ENCODE peak calls at places on chromosomes 12 and 14, in nine cellular contexts. One of them, this sample, is unnamed.

GRCh38 chr14:21913759-21914158 is 240.1 kb upstream of the OR4E1 start:
- DNase-seq in left ventricle myocardium inferior: no peak
- DNase-seq in ecto neural progenitor cell: peak; percentile 72
- DNase-seq in brain microvascular endothelial cell: peak; percentile 86
- DNase-seq in neural crest cell: peak; percentile 71
- DNase-seq in cardiac muscle cell: peak; percentile 84
- DNase-seq in EL: peak; percentile 59
- DNase-seq in NCI-H2081: peak; percentile 10
- DNase-seq in foreskin fibroblast: peak; percentile 1
- DNase-seq in this sample: peak; percentile 36

GRCh38 chr12:50620975-50621360 is 116.2 kb downstream of the DIP2B start:
- DNase-seq in NCI-H2081: no peak
- DNase-seq in neural crest cell: no peak
- DNase-seq in brain microvascular endothelial cell: no peak
- DNase-seq in left ventricle myocardium inferior: no peak
- DNase-seq in cardiac muscle cell: no peak
- DNase-seq in ecto neural progenitor cell: no peak
- DNase-seq in EL: no peak
- DNase-seq in foreskin fibroblast: no peak
- DNase-seq in this sample: no peak

GRCh38 chr14:56594428-56594827 is 14.8 kb downstream of the TMEM260 start:
- DNase-seq in neural crest cell: no peak
- DNase-seq in ecto neural progenitor cell: no peak
- DNase-seq in brain microvascular endothelial cell: no peak
- DNase-seq in EL: no peak
- DNase-seq in left ventricle myocardium inferior: no peak
- DNase-seq in foreskin fibroblast: no peak
- DNase-seq in cardiac muscle cell: no peak
- DNase-seq in NCI-H2081: no peak
- DNase-seq in this sample: no peak

GRCh38 chr14:60744566-60744965 is 10.0 kb downstream of the MNAT1 start:
- DNase-seq in EL: no peak
- DNase-seq in foreskin fibroblast: no peak
- DNase-seq in ecto neural progenitor cell: no peak
- DNase-seq in neural crest cell: no peak
- DNase-seq in NCI-H2081: no peak
- DNase-seq in left ventricle myocardium inferior: no peak
- DNase-seq in cardiac muscle cell: no peak
- DNase-seq in brain microvascular endothelial cell: no peak
- DNase-seq in this sample: no peak

GRCh38 chr14:51917186-51917585 is 56.8 kb downstream of the GNG2 start:
- DNase-seq in neural crest cell: no peak
- DNase-seq in ecto neural progenitor cell: no peak
- DNase-seq in NCI-H2081: no peak
- DNase-seq in cardiac muscle cell: no peak
- DNase-seq in brain microvascular endothelial cell: no peak
- DNase-seq in EL: no peak
- DNase-seq in left ventricle myocardium inferior: peak; percentile 25
- DNase-seq in foreskin fibroblast: no peak
- DNase-seq in this sample: no peak

GRCh38 chr14:81565441-81566290 is 32.0 kb upstream of the SEL1L start:
- DNase-seq in left ventricle myocardium inferior: no peak
- DNase-seq in EL: peak; percentile 16
- DNase-seq in brain microvascular endothelial cell: peak; percentile 5
- DNase-seq in neural crest cell: peak; percentile 36
- DNase-seq in NCI-H2081: no peak
- DNase-seq in foreskin fibroblast: peak; percentile 6
- DNase-seq in cardiac muscle cell: peak; percentile 50
- DNase-seq in ecto neural progenitor cell: no peak
- DNase-seq in this sample: peak; percentile 16

GRCh38 chr14:36771256-36771655 is 109.6 kb downstream of the PAX9 start:
- DNase-seq in EL: no peak
- DNase-seq in ecto neural progenitor cell: no peak
- DNase-seq in brain microvascular endothelial cell: no peak
- DNase-seq in cardiac muscle cell: no peak
- DNase-seq in NCI-H2081: no peak
- DNase-seq in foreskin fibroblast: no peak
- DNase-seq in neural crest cell: no peak
- DNase-seq in left ventricle myocardium inferior: no peak
- DNase-seq in this sample: no peak

GRCh38 chr14:72700338-72701231 is 193.3 kb downstream of the DPF3 start:
- DNase-seq in cardiac muscle cell: no peak
- DNase-seq in EL: no peak
- DNase-seq in ecto neural progenitor cell: no peak
- DNase-seq in neural crest cell: no peak
- DNase-seq in NCI-H2081: no peak
- DNase-seq in brain microvascular endothelial cell: no peak
- DNase-seq in foreskin fibroblast: peak; percentile 39
- DNase-seq in left ventricle myocardium inferior: no peak
- DNase-seq in this sample: no peak

GRCh38 chr12:34597548-34598351 is 575.5 kb downstream of the ALG10 start:
- DNase-seq in cardiac muscle cell: no peak
- DNase-seq in neural crest cell: no peak
- DNase-seq in foreskin fibroblast: no peak
- DNase-seq in brain microvascular endothelial cell: no peak
- DNase-seq in NCI-H2081: no peak
- DNase-seq in EL: no peak
- DNase-seq in ecto neural progenitor cell: peak; percentile 14
- DNase-seq in left ventricle myocardium inferior: no peak
- DNase-seq in this sample: no peak

GRCh38 chr12:17301544-17301943 is 695.6 kb upstream of the LMO3 start:
- DNase-seq in EL: no peak
- DNase-seq in ecto neural progenitor cell: no peak
- DNase-seq in brain microvascular endothelial cell: no peak
- DNase-seq in NCI-H2081: no peak
- DNase-seq in neural crest cell: no peak
- DNase-seq in cardiac muscle cell: no peak
- DNase-seq in left ventricle myocardium inferior: no peak
- DNase-seq in foreskin fibroblast: no peak
- DNase-seq in this sample: no peak

GRCh38 chr12:63994704-63995103 is 150.2 kb downstream of the SRGAP1 start:
- DNase-seq in left ventricle myocardium inferior: no peak
- DNase-seq in EL: no peak
- DNase-seq in NCI-H2081: no peak
- DNase-seq in cardiac muscle cell: no peak
- DNase-seq in brain microvascular endothelial cell: no peak
- DNase-seq in neural crest cell: no peak
- DNase-seq in foreskin fibroblast: peak; percentile 88
- DNase-seq in ecto neural progenitor cell: no peak
- DNase-seq in this sample: no peak

GRCh38 chr14:94342334-94342934 is 19.3 kb upstream of the SERPINA6 start:
- DNase-seq in EL: peak; percentile 99
- DNase-seq in NCI-H2081: no peak
- DNase-seq in foreskin fibroblast: peak; percentile 99
- DNase-seq in brain microvascular endothelial cell: peak; percentile 98
- DNase-seq in left ventricle myocardium inferior: peak; percentile 84
- DNase-seq in cardiac muscle cell: no peak
- DNase-seq in neural crest cell: no peak
- DNase-seq in ecto neural progenitor cell: no peak
- DNase-seq in this sample: no peak

GRCh38 chr12:128259556-128260070 is 7.4 kb upstream of the TMEM132C start:
- DNase-seq in NCI-H2081: peak; percentile 3
- DNase-seq in cardiac muscle cell: peak; percentile 78
- DNase-seq in neural crest cell: peak; percentile 64
- DNase-seq in EL: no peak
- DNase-seq in ecto neural progenitor cell: peak; percentile 79
- DNase-seq in left ventricle myocardium inferior: no peak
- DNase-seq in foreskin fibroblast: no peak
- DNase-seq in brain microvascular endothelial cell: peak; percentile 11
- DNase-seq in this sample: peak; percentile 51

GRCh38 chr12:107775093-107775721 is 703 bp downstream of the ASCL4 start:
- DNase-seq in neural crest cell: peak; percentile 26
- DNase-seq in brain microvascular endothelial cell: no peak
- DNase-seq in ecto neural progenitor cell: peak; percentile 88
- DNase-seq in left ventricle myocardium inferior: no peak
- DNase-seq in EL: no peak
- DNase-seq in foreskin fibroblast: no peak
- DNase-seq in NCI-H2081: no peak
- DNase-seq in cardiac muscle cell: peak; percentile 68
- DNase-seq in this sample: no peak

GRCh38 chr14:95445676-95446075 is 70.8 kb downstream of the SYNE3 start:
- DNase-seq in left ventricle myocardium inferior: no peak
- DNase-seq in neural crest cell: no peak
- DNase-seq in foreskin fibroblast: no peak
- DNase-seq in NCI-H2081: peak; percentile 76
- DNase-seq in EL: no peak
- DNase-seq in ecto neural progenitor cell: no peak
- DNase-seq in cardiac muscle cell: no peak
- DNase-seq in brain microvascular endothelial cell: no peak
- DNase-seq in this sample: no peak

GRCh38 chr12:89597770-89598169 is 71.9 kb upstream of the POC1B start:
- DNase-seq in foreskin fibroblast: no peak
- DNase-seq in left ventricle myocardium inferior: no peak
- DNase-seq in brain microvascular endothelial cell: no peak
- DNase-seq in ecto neural progenitor cell: no peak
- DNase-seq in EL: no peak
- DNase-seq in cardiac muscle cell: no peak
- DNase-seq in NCI-H2081: no peak
- DNase-seq in neural crest cell: no peak
- DNase-seq in this sample: no peak

GRCh38 chr12:67222302-67222701 is 46.9 kb upstream of the CAND1 start:
- DNase-seq in NCI-H2081: peak; percentile 42
- DNase-seq in ecto neural progenitor cell: no peak
- DNase-seq in EL: peak; percentile 15
- DNase-seq in cardiac muscle cell: peak; percentile 31
- DNase-seq in neural crest cell: no peak
- DNase-seq in foreskin fibroblast: peak; percentile 25
- DNase-seq in left ventricle myocardium inferior: no peak
- DNase-seq in brain microvascular endothelial cell: peak; percentile 33
- DNase-seq in this sample: peak; percentile 8

This sample was measured in K562.